ENCODE peak calls at places on chromosomes 12 and 14, in nine cellular contexts. One of them, this sample, is unnamed. For H3K27me3 and H3K36me3, the result is how much of the 10 kb centered on the place peaks cover.

GRCh38 chr14:54815016-54815415 is 87.6 kb downstream of the GCH1 start:
- DNase-seq in HCT116: no peak
- DNase-seq in NT2/D1: no peak
- DNase-seq in heart left ventricle: no peak
- DNase-seq in BE2C: no peak
- DNase-seq in psoas muscle: no peak
- DNase-seq in left lung: no peak
- DNase-seq in brain microvascular endothelial cell: no peak
- DNase-seq in ovary: no peak
- DNase-seq in this sample: no peak

GRCh38 chr12:20646239-20646827 is 48.8 kb upstream of the SLCO1C1 start:
- DNase-seq in NT2/D1: peak
- DNase-seq in HCT116: peak
- DNase-seq in BE2C: no peak
- DNase-seq in ovary: no peak
- DNase-seq in left lung: no peak
- DNase-seq in brain microvascular endothelial cell: peak
- DNase-seq in heart left ventricle: no peak
- DNase-seq in psoas muscle: no peak
- DNase-seq in this sample: no peak

GRCh38 chr12:497501-498160 is 37.9 kb downstream of the B4GALNT3 start:
- DNase-seq in ovary: no peak
- DNase-seq in heart left ventricle: no peak
- DNase-seq in left lung: no peak
- DNase-seq in BE2C: no peak
- DNase-seq in psoas muscle: no peak
- DNase-seq in HCT116: no peak
- DNase-seq in NT2/D1: no peak
- DNase-seq in brain microvascular endothelial cell: no peak
- DNase-seq in this sample: no peak

GRCh38 chr14:99579903-99580570 is 24.0 kb downstream of the CCDC85C start:
- DNase-seq in ovary: no peak
- DNase-seq in BE2C: no peak
- DNase-seq in HCT116: peak
- DNase-seq in NT2/D1: no peak
- DNase-seq in heart left ventricle: no peak
- DNase-seq in psoas muscle: no peak
- DNase-seq in brain microvascular endothelial cell: peak
- DNase-seq in left lung: peak
- DNase-seq in this sample: no peak

GRCh38 chr14:40762685-40763084 is 844.0 kb upstream of the LRFN5 start:
- DNase-seq in brain microvascular endothelial cell: no peak
- DNase-seq in NT2/D1: no peak
- DNase-seq in HCT116: no peak
- DNase-seq in ovary: no peak
- DNase-seq in left lung: no peak
- DNase-seq in psoas muscle: no peak
- DNase-seq in BE2C: no peak
- DNase-seq in heart left ventricle: no peak
- DNase-seq in this sample: no peak

GRCh38 chr12:47825239-47825639 is 5.5 kb upstream of the HDAC7 start:
- DNase-seq in BE2C: no peak
- DNase-seq in ovary: peak
- DNase-seq in brain microvascular endothelial cell: no peak
- DNase-seq in heart left ventricle: no peak
- DNase-seq in left lung: peak
- DNase-seq in NT2/D1: no peak
- DNase-seq in HCT116: no peak
- DNase-seq in psoas muscle: peak
- DNase-seq in this sample: no peak

GRCh38 chr14:22303589-22304195 is 285.3 kb downstream of the DAD1 start:
- DNase-seq in BE2C: no peak
- DNase-seq in psoas muscle: no peak
- DNase-seq in ovary: no peak
- DNase-seq in heart left ventricle: no peak
- DNase-seq in left lung: no peak
- DNase-seq in NT2/D1: no peak
- DNase-seq in brain microvascular endothelial cell: no peak
- DNase-seq in HCT116: no peak
- DNase-seq in this sample: no peak

GRCh38 chr12:31900271-31900670 is 58.9 kb upstream of the RESF1 start:
- DNase-seq in NT2/D1: no peak
- DNase-seq in psoas muscle: no peak
- DNase-seq in heart left ventricle: no peak
- DNase-seq in left lung: no peak
- DNase-seq in ovary: no peak
- DNase-seq in brain microvascular endothelial cell: peak
- DNase-seq in BE2C: no peak
- DNase-seq in HCT116: no peak
- DNase-seq in this sample: no peak

GRCh38 chr14:61034416-61035100 is 53.5 kb downstream of the SLC38A6 start:
- DNase-seq in brain microvascular endothelial cell: no peak
- DNase-seq in heart left ventricle: no peak
- DNase-seq in BE2C: no peak
- DNase-seq in psoas muscle: no peak
- DNase-seq in left lung: no peak
- DNase-seq in ovary: no peak
- DNase-seq in HCT116: no peak
- DNase-seq in NT2/D1: no peak
- DNase-seq in this sample: no peak

GRCh38 chr12:88960213-88960878 is 380.1 kb upstream of the KITLG start:
- DNase-seq in heart left ventricle: peak
- DNase-seq in brain microvascular endothelial cell: no peak
- DNase-seq in HCT116: peak
- DNase-seq in ovary: no peak
- DNase-seq in BE2C: no peak
- DNase-seq in left lung: no peak
- DNase-seq in psoas muscle: no peak
- DNase-seq in NT2/D1: no peak
- DNase-seq in this sample: no peak

GRCh38 chr14:67722293-67722692 is 20.6 kb downstream of the RDH12 start:
- DNase-seq in heart left ventricle: peak
- DNase-seq in left lung: no peak
- DNase-seq in NT2/D1: no peak
- DNase-seq in psoas muscle: peak
- DNase-seq in brain microvascular endothelial cell: no peak
- DNase-seq in BE2C: peak
- DNase-seq in HCT116: no peak
- DNase-seq in ovary: peak
- DNase-seq in this sample: no peak

GRCh38 chr14:62053188-62053587 is 291.0 kb downstream of the SNAPC1 start:
- DNase-seq in NT2/D1: no peak
- DNase-seq in BE2C: no peak
- DNase-seq in psoas muscle: no peak
- DNase-seq in left lung: no peak
- DNase-seq in ovary: no peak
- DNase-seq in HCT116: no peak
- DNase-seq in heart left ventricle: no peak
- DNase-seq in brain microvascular endothelial cell: no peak
- DNase-seq in this sample: no peak

GRCh38 chr14:55847766-55848165 is 267.8 kb downstream of the KTN1 start:
- DNase-seq in BE2C: no peak
- DNase-seq in NT2/D1: no peak
- DNase-seq in left lung: no peak
- DNase-seq in brain microvascular endothelial cell: peak
- DNase-seq in psoas muscle: no peak
- DNase-seq in ovary: no peak
- DNase-seq in HCT116: no peak
- DNase-seq in heart left ventricle: no peak
- DNase-seq in this sample: no peak

GRCh38 chr12:124898200-124898950 is 16.1 kb downstream of the UBC start:
- DNase-seq in NT2/D1: no peak
- DNase-seq in psoas muscle: peak
- DNase-seq in BE2C: peak
- DNase-seq in left lung: peak
- DNase-seq in ovary: peak
- DNase-seq in brain microvascular endothelial cell: no peak
- DNase-seq in heart left ventricle: peak
- DNase-seq in HCT116: no peak
- DNase-seq in this sample: peak

GRCh38 chr12:24861751-24862575 is 86.9 kb downstream of the BCAT1 start:
- DNase-seq in HCT116: no peak
- DNase-seq in ovary: no peak
- DNase-seq in BE2C: no peak
- DNase-seq in psoas muscle: no peak
- DNase-seq in left lung: peak
- DNase-seq in heart left ventricle: no peak
- DNase-seq in NT2/D1: peak
- DNase-seq in brain microvascular endothelial cell: peak
- DNase-seq in this sample: no peak

GRCh38 chr12:50482566-50482965 is 22.2 kb upstream of the DIP2B start:
- DNase-seq in left lung: no peak
- DNase-seq in brain microvascular endothelial cell: peak
- DNase-seq in heart left ventricle: no peak
- DNase-seq in psoas muscle: no peak
- DNase-seq in ovary: no peak
- DNase-seq in BE2C: no peak
- DNase-seq in NT2/D1: no peak
- DNase-seq in HCT116: no peak
- DNase-seq in this sample: no peak
- H3K27me3 ChIP-seq in left lung: under half
- H3K27me3 ChIP-seq in brain microvascular endothelial cell: under half
- H3K27me3 ChIP-seq in heart left ventricle: under half
- H3K27me3 ChIP-seq in psoas muscle: under half
- H3K27me3 ChIP-seq in ovary: under half
- H3K27me3 ChIP-seq in BE2C: under half
- H3K27me3 ChIP-seq in NT2/D1: under half
- H3K27me3 ChIP-seq in HCT116: under half
- H3K27me3 ChIP-seq in this sample: under half

DNA sequence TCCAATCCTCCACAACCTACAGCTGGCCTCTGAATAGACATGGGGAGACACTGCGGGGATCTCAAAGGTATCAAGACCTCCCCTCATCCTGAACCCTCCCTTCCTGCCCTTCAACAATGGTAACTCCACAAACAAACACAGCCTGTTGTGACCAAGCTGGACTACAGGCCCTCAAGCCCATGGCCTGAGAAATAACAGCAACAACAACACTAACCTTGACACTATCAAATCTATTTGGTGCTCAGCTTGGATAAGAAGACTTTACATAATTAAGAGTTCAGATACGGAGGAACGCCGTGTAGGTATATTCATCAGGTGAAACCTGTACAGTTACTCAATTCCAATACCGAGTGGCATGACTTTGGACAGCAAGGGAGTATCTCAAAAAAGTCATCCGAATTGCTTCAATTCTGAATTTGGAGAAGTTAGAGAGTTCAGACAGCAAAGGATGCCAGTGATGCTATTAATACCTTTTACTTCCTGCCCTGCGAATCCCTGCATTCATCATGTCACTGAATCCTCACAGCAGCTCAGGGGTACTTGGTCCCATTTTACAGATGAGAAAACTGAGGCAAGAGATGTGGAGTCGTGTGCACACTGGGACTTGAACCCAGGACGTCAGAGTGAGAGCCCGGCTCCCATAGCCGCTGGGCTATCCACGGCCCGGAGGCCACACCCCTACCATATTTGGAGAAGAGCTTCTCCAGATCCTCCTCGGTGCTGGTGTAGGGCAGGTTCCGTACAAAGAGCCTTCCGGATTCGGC is 17.8 kb downstream of the RBM19 start:
- DNase-seq in left lung: no peak
- DNase-seq in heart left ventricle: no peak
- DNase-seq in NT2/D1: no peak
- DNase-seq in psoas muscle: no peak
- DNase-seq in HCT116: no peak
- DNase-seq in BE2C: no peak
- DNase-seq in brain microvascular endothelial cell: no peak
- DNase-seq in ovary: no peak
- DNase-seq in this sample: no peak
- H3K36me3 ChIP-seq in left lung: under half
- H3K36me3 ChIP-seq in heart left ventricle: under half
- H3K36me3 ChIP-seq in NT2/D1: half or more
- H3K36me3 ChIP-seq in psoas muscle: half or more
- H3K36me3 ChIP-seq in HCT116: under half
- H3K36me3 ChIP-seq in BE2C: half or more
- H3K36me3 ChIP-seq in brain microvascular endothelial cell: under half
- H3K36me3 ChIP-seq in ovary: under half
- H3K36me3 ChIP-seq in this sample: half or more

DNA sequence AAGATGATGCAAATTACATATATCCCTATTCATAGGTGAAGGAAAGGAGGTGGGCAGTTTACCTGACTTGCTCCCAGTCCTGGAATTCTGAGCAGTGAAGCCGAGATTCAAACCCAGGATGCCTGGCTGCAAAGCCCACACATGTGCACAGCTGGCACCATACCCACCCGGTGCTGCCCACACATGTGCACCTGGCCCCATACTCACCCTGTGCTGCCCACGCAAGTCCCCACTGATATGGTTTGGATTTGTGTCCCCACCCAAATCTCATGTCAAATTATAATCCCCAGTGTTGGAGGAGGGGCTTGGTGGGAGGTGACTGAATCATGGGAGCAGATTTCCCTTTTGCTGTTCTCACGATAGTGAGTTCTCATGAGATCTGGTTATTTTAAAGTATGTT is 179.2 kb upstream of the C14orf180 start:
- DNase-seq in brain microvascular endothelial cell: no peak
- DNase-seq in psoas muscle: no peak
- DNase-seq in left lung: no peak
- DNase-seq in NT2/D1: no peak
- DNase-seq in HCT116: no peak
- DNase-seq in BE2C: no peak
- DNase-seq in heart left ventricle: no peak
- DNase-seq in ovary: peak
- DNase-seq in this sample: no peak
- H3K27me3 ChIP-seq in brain microvascular endothelial cell: under half
- H3K27me3 ChIP-seq in psoas muscle: under half
- H3K27me3 ChIP-seq in left lung: under half
- H3K27me3 ChIP-seq in NT2/D1: under half
- H3K27me3 ChIP-seq in HCT116: under half
- H3K27me3 ChIP-seq in BE2C: under half
- H3K27me3 ChIP-seq in heart left ventricle: under half
- H3K27me3 ChIP-seq in ovary: under half
- H3K27me3 ChIP-seq in this sample: under half

GRCh38 chr12:120573560-120573959 is 7.6 kb downstream of the POP5 start:
- DNase-seq in left lung: no peak
- DNase-seq in ovary: no peak
- DNase-seq in BE2C: no peak
- DNase-seq in psoas muscle: no peak
- DNase-seq in HCT116: no peak
- DNase-seq in NT2/D1: no peak
- DNase-seq in heart left ventricle: no peak
- DNase-seq in brain microvascular endothelial cell: no peak
- DNase-seq in this sample: no peak

GRCh38 chr12:120574106-120574505 is 7.1 kb downstream of the POP5 start:
- DNase-seq in left lung: no peak
- DNase-seq in NT2/D1: no peak
- DNase-seq in brain microvascular endothelial cell: no peak
- DNase-seq in heart left ventricle: no peak
- DNase-seq in ovary: no peak
- DNase-seq in BE2C: no peak
- DNase-seq in HCT116: no peak
- DNase-seq in psoas muscle: no peak
- DNase-seq in this sample: no peak

DNA sequence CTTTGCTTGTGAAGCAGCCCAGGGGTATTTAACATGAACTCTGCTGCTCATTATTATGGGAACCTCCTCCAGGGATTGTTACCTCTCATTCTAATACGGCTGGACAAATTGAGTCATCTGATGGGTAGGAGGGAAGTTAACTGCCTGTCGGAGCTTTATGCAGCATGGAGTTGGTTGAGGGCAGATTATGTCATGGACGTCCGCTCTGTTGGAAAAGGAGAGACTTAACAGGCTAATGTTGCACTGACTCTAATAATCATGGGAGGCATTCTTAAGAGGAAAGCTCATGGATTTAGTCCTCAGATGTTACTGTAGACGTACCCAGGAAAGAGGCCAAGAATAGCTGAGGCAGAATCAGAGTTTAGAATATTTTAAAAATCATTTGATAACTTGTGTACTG is 9.9 kb downstream of the POP5 start:
- DNase-seq in HCT116: no peak
- DNase-seq in psoas muscle: no peak
- DNase-seq in heart left ventricle: no peak
- DNase-seq in NT2/D1: no peak
- DNase-seq in left lung: no peak
- DNase-seq in brain microvascular endothelial cell: no peak
- DNase-seq in BE2C: no peak
- DNase-seq in ovary: no peak
- DNase-seq in this sample: no peak
- H3K36me3 ChIP-seq in HCT116: under half
- H3K36me3 ChIP-seq in psoas muscle: half or more
- H3K36me3 ChIP-seq in heart left ventricle: under half
- H3K36me3 ChIP-seq in NT2/D1: half or more
- H3K36me3 ChIP-seq in left lung: under half
- H3K36me3 ChIP-seq in brain microvascular endothelial cell: half or more
- H3K36me3 ChIP-seq in BE2C: half or more
- H3K36me3 ChIP-seq in ovary: under half
- H3K36me3 ChIP-seq in this sample: half or more